ENCODE peak calls at places on chromosomes 12 and 14, in eight cellular contexts. B is IMR-90, S is ovary, J is A549, N is Peyer's patch, V is upper lobe of left lung, C is heart left ventricle, U is H1. A is an unnamed sample.

GRCh38 chr14:51607677-51608076 is 44.0 kb upstream of the FRMD6 start:
- DNase-seq in N (no peak), J (no peak), B (peak; percentile 59), U (no peak), C (no peak), S (no peak), V (peak; percentile 33), A (no peak)

GRCh38 chr12:101850199-101850598 is 19.4 kb upstream of the GNPTAB start:
- DNase-seq in U (no peak), S (no peak), V (no peak), N (no peak), J (no peak), C (no peak), B (no peak), A (no peak)

GRCh38 chr14:38900887-38901286 is 202.1 kb downstream of the SEC23A start:
- DNase-seq in V (no peak), U (no peak), J (no peak), S (no peak), N (no peak), B (no peak), C (no peak), A (no peak)

GRCh38 chr12:8697476-8698131 is at the start of gene RIMKLB:
- DNase-seq in N (peak; percentile 92), S (peak; percentile 92), C (peak; percentile 91), J (peak; percentile 88), U (no peak), V (peak; percentile 97), B (peak; percentile 57), A (peak; percentile 95)

GRCh38 chr12:84973026-84973425 is 60.4 kb upstream of the SLC6A15 start:
- DNase-seq in V (no peak), B (no peak), N (no peak), U (no peak), S (no peak), C (no peak), J (no peak), A (no peak)

GRCh38 chr14:92539419-92539818 is 25.8 kb downstream of the RIN3 start:
- DNase-seq in C (no peak), U (no peak), B (peak; percentile 19), J (no peak), S (no peak), N (no peak), V (no peak), A (no peak)

GRCh38 chr14:67650694-67651093 is 23.7 kb downstream of the VTI1B start:
- DNase-seq in J (no peak), B (peak; percentile 65), C (no peak), U (no peak), V (no peak), S (no peak), N (no peak), A (no peak)

GRCh38 chr14:97412933-97413574 is 615.9 kb downstream of the VRK1 start:
- DNase-seq in U (no peak), B (no peak), J (no peak), N (no peak), C (no peak), V (no peak), S (no peak), A (no peak)

GRCh38 chr12:3165311-3165931 is 88.2 kb downstream of the TSPAN9 start:
- DNase-seq in C (no peak), S (no peak), N (no peak), U (no peak), B (no peak), V (no peak), J (no peak), A (peak; percentile 58)

GRCh38 chr12:63915105-63915830 is 70.8 kb downstream of the SRGAP1 start:
- DNase-seq in N (no peak), J (peak; percentile 85), B (peak; percentile 71), S (no peak), V (no peak), U (no peak), C (no peak), A (no peak)

DNA sequence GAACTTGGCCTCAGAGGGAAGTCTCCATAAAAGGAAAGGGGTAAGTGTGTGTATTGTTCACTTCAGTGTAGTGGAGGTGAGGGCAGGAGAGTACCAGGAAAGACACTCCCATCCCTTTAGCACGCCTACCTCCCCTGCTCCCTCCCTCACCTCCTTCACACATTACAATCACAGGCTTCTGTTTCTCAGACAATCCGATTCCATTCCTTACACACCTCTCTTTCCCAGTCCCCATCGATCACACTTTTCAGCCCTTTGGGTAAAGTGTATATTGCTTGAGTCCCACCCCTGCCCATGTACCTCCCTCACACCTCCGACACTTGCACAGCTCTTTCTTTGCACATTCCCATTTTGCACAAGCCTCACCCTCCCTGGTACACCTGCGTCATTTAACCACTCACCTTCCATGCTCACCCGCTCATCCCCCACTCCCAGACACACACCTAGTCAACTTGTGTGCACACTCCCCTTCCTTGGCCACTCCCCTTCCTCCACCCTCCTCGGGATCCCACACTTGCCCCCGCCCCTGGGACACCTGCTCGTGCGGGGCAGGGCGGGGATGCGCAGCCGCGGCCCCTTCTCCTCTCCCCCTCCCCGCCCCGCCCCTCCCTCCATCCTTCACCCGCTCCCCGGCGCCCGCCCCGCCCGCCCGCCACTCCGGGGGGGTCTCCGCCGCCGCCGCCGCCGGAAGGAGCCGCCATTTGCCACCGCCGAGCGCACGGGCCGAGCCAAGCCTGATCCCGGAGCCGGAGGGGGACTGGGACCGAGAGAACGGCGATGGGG is at the start of gene MARCHF9:
- DNase-seq in J (peak; percentile 59), U (no peak), N (peak; percentile 96), S (peak; percentile 61), C (peak; percentile 77), V (peak; percentile 90), B (no peak), A (peak; percentile 94)
- H3K27ac ChIP-seq in J (peak within 1 kb of the TSS; percentile 94), U (peak within 1 kb of the TSS; percentile 5), N (peak within 1 kb of the TSS; percentile 65), S (peak within 1 kb of the TSS; percentile 9), C (peak within 1 kb of the TSS; percentile 57), V (peak within 1 kb of the TSS; percentile 81), B (no peak within 1 kb of the TSS), A (peak within 1 kb of the TSS; percentile 89)

DNA sequence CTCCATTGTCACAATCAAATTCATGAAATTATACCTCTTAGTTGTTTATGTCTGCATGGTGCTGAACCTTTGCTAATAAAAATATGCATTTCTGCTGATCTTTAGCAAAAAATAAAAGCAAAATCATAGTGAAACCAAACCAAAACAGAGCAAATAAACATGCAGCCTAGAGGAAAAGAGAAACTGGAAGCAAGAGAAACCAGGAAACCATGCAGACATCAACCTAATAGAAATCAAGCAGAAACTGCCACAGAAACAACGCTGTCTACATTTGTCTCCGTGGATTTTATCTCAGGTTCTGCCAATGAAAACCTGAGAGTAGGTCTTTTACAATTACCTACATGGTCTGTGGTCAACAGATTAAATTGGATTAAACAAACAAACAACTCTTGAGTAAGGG is 173.7 kb downstream of the SYT10 start:
- DNase-seq in N (no peak), V (no peak), C (no peak), S (no peak), B (no peak), U (no peak), J (no peak), A (no peak)
- H3K4me3 ChIP-seq in N (no peak overlapping the region), V (no peak overlapping the region), C (no peak overlapping the region), S (no peak overlapping the region), B (no peak overlapping the region), U (no peak overlapping the region), J (no peak overlapping the region), A (no peak overlapping the region)

GRCh38 chr12:51388826-51389225 is 2.4 kb downstream of the GALNT6 start:
- DNase-seq in B (no peak), J (no peak), S (no peak), U (no peak), N (no peak), V (no peak), C (no peak), A (no peak)

GRCh38 chr12:51392556-51393237 is 1.5 kb upstream of the GALNT6 start:
- DNase-seq in V (no peak), U (no peak), N (peak; percentile 60), J (no peak), B (no peak), S (no peak), C (no peak), A (no peak)

GRCh38 chr12:51389302-51389999 is 1.8 kb downstream of the GALNT6 start:
- DNase-seq in V (no peak), B (peak; percentile 93), U (no peak), C (no peak), J (no peak), N (peak; percentile 46), S (no peak), A (no peak)

GRCh38 chr12:51390457-51391046 is 654 bp downstream of the GALNT6 start:
- DNase-seq in N (peak; percentile 40), S (no peak), J (no peak), V (no peak), B (no peak), C (no peak), U (no peak), A (no peak)

GRCh38 chr12:51391047-51391837 is at the start of gene GALNT6:
- DNase-seq in N (peak; percentile 91), U (peak; percentile 78), B (no peak), S (no peak), V (peak; percentile 92), J (no peak), C (peak; percentile 76), A (peak; percentile 92)
- TF ChIP-seq POLR2A in N (peak; percentile 78), U (peak; percentile 25), B (no peak), S (no peak), V (no peak), J (no peak), C (no peak), A (peak; percentile 4)

GRCh38 chr12:58668831-58669230 is 251.5 kb downstream of the LRIG3 start:
- DNase-seq in S (no peak), N (no peak), C (no peak), V (no peak), B (peak; percentile 39), J (no peak), U (no peak), A (no peak)
- H3K27ac ChIP-seq in S (no peak overlapping the region), N (no peak overlapping the region), C (no peak overlapping the region), V (no peak overlapping the region), B (no peak overlapping the region), J (no peak overlapping the region), U (no peak overlapping the region), A (no peak overlapping the region)